ENCODE peak calls at places on chromosomes 5 and 9, in four cellular contexts. One of them, this sample, is unnamed.
A peak's percentile ranks its signal among the peaks of the same experiment; 100 is the strongest.

GRCh38 chr5:113989278-113989912 is 372.5 kb upstream of the KCNN2 start:
- DNase-seq in mucosa of descending colon: no peak
- DNase-seq in nephron progenitor cell: no peak
- DNase-seq in CD8-positive, alpha-beta T cell: no peak
- DNase-seq in this sample: no peak

GRCh38 chr9:91384954-91385353 is 23.2 kb upstream of the AUH start:
- DNase-seq in mucosa of descending colon: no peak
- DNase-seq in CD8-positive, alpha-beta T cell: no peak
- DNase-seq in nephron progenitor cell: no peak
- DNase-seq in this sample: no peak

GRCh38 chr9:135587658-135588057 is 26.1 kb downstream of the PAEP start:
- DNase-seq in mucosa of descending colon: no peak
- DNase-seq in nephron progenitor cell: no peak
- DNase-seq in CD8-positive, alpha-beta T cell: no peak
- DNase-seq in this sample: no peak

GRCh38 chr9:113612828-113613227 is 149.3 kb downstream of the RGS3 start:
- DNase-seq in nephron progenitor cell: no peak
- DNase-seq in mucosa of descending colon: no peak
- DNase-seq in CD8-positive, alpha-beta T cell: no peak
- DNase-seq in this sample: no peak

GRCh38 chr5:179227196-179227577 is 118.1 kb downstream of the ADAMTS2 start:
- DNase-seq in CD8-positive, alpha-beta T cell: no peak
- DNase-seq in nephron progenitor cell: no peak
- DNase-seq in mucosa of descending colon: no peak
- DNase-seq in this sample: no peak

GRCh38 chr5:155616779-155617392 is 603.3 kb downstream of the KIF4B start:
- DNase-seq in CD8-positive, alpha-beta T cell: peak; percentile 42
- DNase-seq in mucosa of descending colon: peak; percentile 75
- DNase-seq in nephron progenitor cell: peak; percentile 74
- DNase-seq in this sample: peak; percentile 60

GRCh38 chr9:116155700-116156045 is 2.1 kb downstream of the PAPPA start:
- DNase-seq in mucosa of descending colon: no peak
- DNase-seq in nephron progenitor cell: no peak
- DNase-seq in CD8-positive, alpha-beta T cell: no peak
- DNase-seq in this sample: no peak

GRCh38 chr9:100394819-100395218 is 32.1 kb upstream of the MSANTD3 start:
- DNase-seq in CD8-positive, alpha-beta T cell: no peak
- DNase-seq in mucosa of descending colon: no peak
- DNase-seq in nephron progenitor cell: no peak
- DNase-seq in this sample: no peak

GRCh38 chr5:56070795-56071539 is 76.2 kb upstream of the IL6ST start:
- DNase-seq in mucosa of descending colon: no peak
- DNase-seq in CD8-positive, alpha-beta T cell: no peak
- DNase-seq in nephron progenitor cell: no peak
- DNase-seq in this sample: no peak

GRCh38 chr9:125521462-125522327 is 185.3 kb downstream of the MAPKAP1 start:
- DNase-seq in mucosa of descending colon: no peak
- DNase-seq in CD8-positive, alpha-beta T cell: peak; percentile 34
- DNase-seq in nephron progenitor cell: no peak
- DNase-seq in this sample: no peak

GRCh38 chr5:74325866-74326265 is 314.7 kb downstream of the ENC1 start:
- DNase-seq in mucosa of descending colon: no peak
- DNase-seq in CD8-positive, alpha-beta T cell: no peak
- DNase-seq in nephron progenitor cell: no peak
- DNase-seq in this sample: no peak

GRCh38 chr5:180424094-180424493 is 70.1 kb upstream of the CNOT6 start:
- DNase-seq in mucosa of descending colon: no peak
- DNase-seq in nephron progenitor cell: no peak
- DNase-seq in CD8-positive, alpha-beta T cell: no peak
- DNase-seq in this sample: no peak

GRCh38 chr5:76809141-76809540 is 9.7 kb upstream of the F2RL1 start:
- DNase-seq in mucosa of descending colon: no peak
- DNase-seq in CD8-positive, alpha-beta T cell: no peak
- DNase-seq in nephron progenitor cell: no peak
- DNase-seq in this sample: no peak

GRCh38 chr5:151917931-151918330 is 6.7 kb downstream of the GLRA1 start:
- DNase-seq in nephron progenitor cell: no peak
- DNase-seq in mucosa of descending colon: no peak
- DNase-seq in CD8-positive, alpha-beta T cell: no peak
- DNase-seq in this sample: peak; percentile 9

GRCh38 chr9:73640971-73641370 is 489.3 kb downstream of the ANXA1 start:
- DNase-seq in CD8-positive, alpha-beta T cell: no peak
- DNase-seq in nephron progenitor cell: no peak
- DNase-seq in mucosa of descending colon: no peak
- DNase-seq in this sample: no peak

GRCh38 chr5:390571-391491 is 52.1 kb upstream of the EXOC3 start:
- DNase-seq in CD8-positive, alpha-beta T cell: no peak
- DNase-seq in nephron progenitor cell: no peak
- DNase-seq in mucosa of descending colon: peak; percentile 64
- DNase-seq in this sample: no peak

GRCh38 chr9:136410500-136411287 is at the start of the genes ENTR1 and PMPCA:
- DNase-seq in CD8-positive, alpha-beta T cell: peak; percentile 93
- DNase-seq in mucosa of descending colon: peak; percentile 96
- DNase-seq in nephron progenitor cell: peak; percentile 97
- DNase-seq in this sample: peak; percentile 89

GRCh38 chr9:129624168-129624759 is 1.7 kb upstream of the NTMT1 start:
- DNase-seq in CD8-positive, alpha-beta T cell: peak; percentile 60
- DNase-seq in mucosa of descending colon: peak; percentile 77
- DNase-seq in nephron progenitor cell: peak; percentile 83
- DNase-seq in this sample: peak; percentile 89

GRCh38 chr5:169805527-169805934 is 168.5 kb downstream of the DOCK2 start:
- DNase-seq in CD8-positive, alpha-beta T cell: peak; percentile 31
- DNase-seq in mucosa of descending colon: no peak
- DNase-seq in nephron progenitor cell: peak; percentile 29
- DNase-seq in this sample: peak; percentile 5

GRCh38 chr5:17737087-17737486 is 102.8 kb downstream of the TAF11L14 start:
- DNase-seq in CD8-positive, alpha-beta T cell: no peak
- DNase-seq in mucosa of descending colon: no peak
- DNase-seq in nephron progenitor cell: no peak
- DNase-seq in this sample: no peak

GRCh38 chr9:6413365-6414263 is 615 bp downstream of the UHRF2 start:
- DNase-seq in nephron progenitor cell: no peak
- DNase-seq in CD8-positive, alpha-beta T cell: peak; percentile 28
- DNase-seq in mucosa of descending colon: peak; percentile 68
- DNase-seq in this sample: peak; percentile 2

GRCh38 chr5:138077064-138077696 is 6.7 kb upstream of the WNT8A start:
- DNase-seq in mucosa of descending colon: peak; percentile 31
- DNase-seq in nephron progenitor cell: peak; percentile 77
- DNase-seq in CD8-positive, alpha-beta T cell: peak; percentile 35
- DNase-seq in this sample: peak; percentile 68

GRCh38 chr9:34519321-34520020 is 3.3 kb downstream of the ENHO start:
- DNase-seq in mucosa of descending colon: no peak
- DNase-seq in nephron progenitor cell: no peak
- DNase-seq in CD8-positive, alpha-beta T cell: no peak
- DNase-seq in this sample: no peak

GRCh38 chr5:109083937-109084336 is 325.8 kb downstream of the PJA2 start:
- DNase-seq in mucosa of descending colon: no peak
- DNase-seq in CD8-positive, alpha-beta T cell: no peak
- DNase-seq in nephron progenitor cell: no peak
- DNase-seq in this sample: no peak

GRCh38 chr5:109089191-109089590 is 320.6 kb downstream of the PJA2 start:
- DNase-seq in CD8-positive, alpha-beta T cell: no peak
- DNase-seq in nephron progenitor cell: no peak
- DNase-seq in mucosa of descending colon: no peak
- DNase-seq in this sample: no peak
- TF ChIP-seq CTCF in CD8-positive, alpha-beta T cell: no peak
- TF ChIP-seq CTCF in nephron progenitor cell: no peak
- TF ChIP-seq CTCF in mucosa of descending colon: no peak
- TF ChIP-seq CTCF in this sample: no peak

DNA sequence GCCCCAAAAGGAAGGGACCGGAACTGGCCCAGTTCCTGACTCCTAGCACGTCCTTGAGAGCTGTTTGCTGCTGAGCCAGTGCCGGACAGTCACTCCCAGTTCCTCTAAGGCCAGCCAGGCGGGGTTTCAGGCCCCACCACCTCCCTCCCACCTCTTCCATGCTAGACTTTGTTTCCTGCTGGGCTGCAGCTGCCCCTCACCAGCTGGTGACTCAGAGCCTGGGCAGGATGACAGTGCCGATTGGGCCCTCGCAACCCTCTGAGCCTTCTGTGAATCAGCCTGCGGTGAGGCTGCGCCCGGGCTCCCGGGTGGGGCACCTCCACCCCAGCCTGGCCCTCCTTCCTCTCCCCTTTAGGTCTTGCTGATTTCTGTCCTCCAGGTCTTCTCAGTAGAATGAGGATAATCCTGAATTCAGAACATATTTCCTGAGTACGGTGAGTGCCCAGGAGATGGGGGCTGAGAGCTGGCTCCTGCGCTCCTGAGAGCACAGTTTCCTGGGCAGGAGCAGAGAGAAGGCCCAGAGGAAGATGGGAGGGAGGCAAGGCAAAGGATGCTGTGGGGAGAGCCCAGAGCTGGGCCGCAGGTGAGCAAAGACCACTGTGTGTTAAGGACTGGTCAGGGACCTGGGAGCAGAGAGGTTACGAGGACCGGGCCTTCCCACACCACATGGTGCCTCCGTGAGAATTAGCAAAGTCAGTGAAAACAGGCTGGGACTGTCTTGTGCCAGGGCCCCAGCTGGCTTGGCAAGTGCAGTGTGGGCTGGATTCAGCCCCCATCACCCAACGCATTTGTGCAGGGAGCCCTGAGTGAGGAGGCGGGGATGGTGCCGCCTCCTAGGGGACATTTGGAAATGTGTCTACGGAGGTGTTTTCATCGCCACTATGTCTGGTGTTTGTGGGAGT is 32.9 kb upstream of the STXBP1 start:
- DNase-seq in nephron progenitor cell: peak; percentile 38
- DNase-seq in mucosa of descending colon: peak; percentile 85
- DNase-seq in CD8-positive, alpha-beta T cell: peak; percentile 70
- DNase-seq in this sample: no peak
- TF ChIP-seq CTCF in nephron progenitor cell: no peak
- TF ChIP-seq CTCF in mucosa of descending colon: peak; percentile 13
- TF ChIP-seq CTCF in CD8-positive, alpha-beta T cell: no peak
- TF ChIP-seq CTCF in this sample: peak; percentile 41

GRCh38 chr9:33447404-33448158 is at the start of gene AQP3:
- DNase-seq in nephron progenitor cell: peak; percentile 82
- DNase-seq in mucosa of descending colon: peak; percentile 85
- DNase-seq in CD8-positive, alpha-beta T cell: peak; percentile 69
- DNase-seq in this sample: peak; percentile 57
- TF ChIP-seq CTCF in nephron progenitor cell: no peak
- TF ChIP-seq CTCF in mucosa of descending colon: peak; percentile 15
- TF ChIP-seq CTCF in CD8-positive, alpha-beta T cell: no peak
- TF ChIP-seq CTCF in this sample: no peak

GRCh38 chr5:126544087-126544740 is 50.8 kb downstream of the ALDH7A1 start:
- DNase-seq in nephron progenitor cell: peak; percentile 19
- DNase-seq in mucosa of descending colon: peak; percentile 63
- DNase-seq in CD8-positive, alpha-beta T cell: peak; percentile 36
- DNase-seq in this sample: peak; percentile 26
- TF ChIP-seq CTCF in nephron progenitor cell: peak; percentile 43
- TF ChIP-seq CTCF in mucosa of descending colon: no peak
- TF ChIP-seq CTCF in CD8-positive, alpha-beta T cell: peak; percentile 34
- TF ChIP-seq CTCF in this sample: peak; percentile 68

GRCh38 chr5:171207256-171207866 is 101.7 kb upstream of the TLX3 start:
- DNase-seq in mucosa of descending colon: no peak
- DNase-seq in nephron progenitor cell: peak; percentile 24
- DNase-seq in CD8-positive, alpha-beta T cell: no peak
- DNase-seq in this sample: peak; percentile 33
- TF ChIP-seq CTCF in mucosa of descending colon: no peak
- TF ChIP-seq CTCF in nephron progenitor cell: peak; percentile 58
- TF ChIP-seq CTCF in CD8-positive, alpha-beta T cell: peak; percentile 33
- TF ChIP-seq CTCF in this sample: peak; percentile 76

DNA sequence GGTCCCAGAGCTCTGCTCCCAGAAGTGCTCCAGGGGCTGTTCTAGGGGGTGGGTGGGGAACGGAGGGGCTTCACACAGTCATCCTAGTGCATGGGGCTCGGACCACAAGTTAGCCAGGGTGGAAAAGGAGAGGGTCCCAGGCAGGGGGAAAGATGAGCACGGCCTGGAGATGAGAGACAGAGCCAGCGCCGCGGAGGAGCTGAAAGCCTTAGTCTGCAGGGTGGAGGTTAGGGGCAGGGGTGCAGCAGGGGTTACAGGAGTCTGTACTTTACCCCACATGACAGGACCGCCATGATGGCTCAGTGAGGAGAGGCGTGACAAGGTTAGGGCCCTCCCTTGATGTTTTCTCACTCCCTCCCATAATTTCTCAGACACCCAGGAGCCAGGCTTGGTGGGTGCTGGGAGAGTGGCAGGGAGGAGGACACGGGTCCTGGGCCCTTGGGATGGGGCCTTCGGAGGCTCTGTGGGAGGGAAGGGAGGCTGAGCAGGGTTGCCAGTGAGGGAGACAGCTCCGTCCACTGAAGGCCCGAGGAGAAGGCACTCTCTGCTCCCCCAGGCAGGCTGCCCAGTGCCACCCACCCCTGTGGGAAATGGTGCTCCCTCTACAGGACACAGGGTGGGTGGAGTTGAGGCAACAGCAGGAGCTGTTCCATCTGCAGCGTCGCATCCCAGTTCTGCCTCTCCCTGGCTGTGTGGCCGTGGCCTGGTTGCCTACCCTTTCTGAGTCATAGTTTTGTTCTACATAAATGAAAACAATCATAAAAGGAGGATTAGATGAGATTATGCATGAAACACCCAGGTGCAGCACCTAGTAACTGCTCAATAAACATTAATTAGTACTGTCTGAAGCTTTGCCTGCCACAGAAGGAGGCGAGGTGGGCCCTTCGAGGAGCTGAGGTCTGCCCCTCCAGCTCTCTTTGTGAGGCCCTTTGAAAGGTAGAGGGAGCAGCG is 66.2 kb downstream of the NDST1 start:
- DNase-seq in CD8-positive, alpha-beta T cell: no peak
- DNase-seq in nephron progenitor cell: no peak
- DNase-seq in mucosa of descending colon: no peak
- DNase-seq in this sample: no peak
- TF ChIP-seq CTCF in CD8-positive, alpha-beta T cell: no peak
- TF ChIP-seq CTCF in nephron progenitor cell: no peak
- TF ChIP-seq CTCF in mucosa of descending colon: no peak
- TF ChIP-seq CTCF in this sample: no peak

GRCh38 chr9:98635374-98635773 is 73.4 kb downstream of the GABBR2 start:
- DNase-seq in CD8-positive, alpha-beta T cell: no peak
- DNase-seq in mucosa of descending colon: no peak
- DNase-seq in nephron progenitor cell: no peak
- DNase-seq in this sample: no peak
- TF ChIP-seq CTCF in CD8-positive, alpha-beta T cell: no peak
- TF ChIP-seq CTCF in mucosa of descending colon: no peak
- TF ChIP-seq CTCF in nephron progenitor cell: no peak
- TF ChIP-seq CTCF in this sample: no peak

DNA sequence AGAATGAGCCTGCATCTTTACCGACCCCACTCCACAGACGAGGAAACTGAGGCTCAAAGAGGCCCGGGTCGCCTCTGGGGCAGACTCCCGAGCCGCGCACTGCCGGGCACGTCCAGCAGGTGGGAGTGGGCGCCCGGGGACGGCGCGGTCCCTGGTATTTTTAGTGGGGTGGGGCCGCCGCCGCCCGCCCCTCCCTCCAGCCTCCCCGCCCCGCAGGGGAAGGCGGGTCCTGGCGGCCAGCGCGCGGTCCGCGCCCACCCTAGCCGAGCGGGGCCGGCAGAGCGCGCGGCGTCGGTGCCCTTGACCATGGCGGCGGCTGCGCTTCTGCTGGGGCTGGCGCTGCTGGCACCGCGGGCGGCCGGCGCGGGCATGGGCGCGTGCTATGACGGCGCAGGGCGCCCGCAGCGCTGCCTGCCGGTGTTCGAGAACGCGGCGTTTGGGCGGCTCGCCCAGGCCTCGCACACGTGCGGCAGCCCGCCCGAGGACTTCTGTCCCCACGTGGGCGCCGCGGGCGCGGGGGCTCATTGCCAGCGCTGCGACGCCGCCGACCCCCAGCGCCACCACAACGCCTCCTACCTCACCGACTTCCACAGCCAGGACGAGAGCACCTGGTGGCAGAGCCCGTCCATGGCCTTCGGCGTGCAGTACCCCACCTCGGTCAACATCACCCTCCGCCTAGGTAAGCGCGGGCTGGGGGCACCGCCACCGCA is at the start of gene LAMC3:
- DNase-seq in nephron progenitor cell: peak; percentile 69
- DNase-seq in mucosa of descending colon: no peak
- DNase-seq in CD8-positive, alpha-beta T cell: no peak
- DNase-seq in this sample: no peak
- TF ChIP-seq CTCF in nephron progenitor cell: peak; percentile 40
- TF ChIP-seq CTCF in mucosa of descending colon: no peak
- TF ChIP-seq CTCF in CD8-positive, alpha-beta T cell: no peak
- TF ChIP-seq CTCF in this sample: peak; percentile 63

This sample was measured in neural crest cell.